ENCODE peak calls at places on chromosomes 12 and 14, in five cellular contexts. One of them, this sample, is unnamed.

GRCh38 chr14:70193396-70193795 is 4.6 kb upstream of the SLC8A3 start:
- DNase-seq in sigmoid colon: no peak
- DNase-seq in ovary: no peak
- DNase-seq in A549: no peak
- DNase-seq in transverse colon: no peak
- DNase-seq in this sample: no peak

GRCh38 chr14:101119830-101120571 is 216.5 kb upstream of the RTL1 start:
- DNase-seq in A549: no peak
- DNase-seq in transverse colon: no peak
- DNase-seq in ovary: peak
- DNase-seq in sigmoid colon: peak
- DNase-seq in this sample: peak

GRCh38 chr12:101876861-101877815 is at the start of gene DRAM1:
- DNase-seq in A549: peak
- DNase-seq in transverse colon: peak
- DNase-seq in ovary: peak
- DNase-seq in sigmoid colon: peak
- DNase-seq in this sample: peak

GRCh38 chr12:67774983-67775587 is 126.5 kb downstream of the DYRK2 start:
- DNase-seq in transverse colon: no peak
- DNase-seq in sigmoid colon: no peak
- DNase-seq in A549: no peak
- DNase-seq in ovary: no peak
- DNase-seq in this sample: no peak

GRCh38 chr14:77105118-77105517 is 7.1 kb downstream of the CIPC start:
- DNase-seq in A549: no peak
- DNase-seq in transverse colon: no peak
- DNase-seq in ovary: no peak
- DNase-seq in sigmoid colon: no peak
- DNase-seq in this sample: no peak

GRCh38 chr12:121751716-121752351 is 39.3 kb downstream of the TMEM120B start:
- DNase-seq in A549: no peak
- DNase-seq in ovary: no peak
- DNase-seq in sigmoid colon: no peak
- DNase-seq in transverse colon: no peak
- DNase-seq in this sample: no peak

GRCh38 chr14:90193925-90194324 is 62.4 kb upstream of the PSMC1 start:
- DNase-seq in A549: peak
- DNase-seq in transverse colon: no peak
- DNase-seq in ovary: no peak
- DNase-seq in sigmoid colon: no peak
- DNase-seq in this sample: no peak

GRCh38 chr12:113096675-113097461 is 38.7 kb downstream of the RASAL1 start:
- DNase-seq in sigmoid colon: no peak
- DNase-seq in A549: no peak
- DNase-seq in ovary: no peak
- DNase-seq in transverse colon: no peak
- DNase-seq in this sample: no peak

GRCh38 chr14:77043177-77043983 is 14.9 kb upstream of the IRF2BPL start:
- DNase-seq in A549: peak
- DNase-seq in sigmoid colon: peak
- DNase-seq in ovary: peak
- DNase-seq in transverse colon: no peak
- DNase-seq in this sample: no peak

GRCh38 chr14:48398675-48399282 is 723.4 kb upstream of the MDGA2 start:
- DNase-seq in sigmoid colon: no peak
- DNase-seq in ovary: no peak
- DNase-seq in A549: peak
- DNase-seq in transverse colon: no peak
- DNase-seq in this sample: no peak

GRCh38 chr12:81778719-81779118 is 19.6 kb upstream of the PPFIA2 start:
- DNase-seq in A549: no peak
- DNase-seq in transverse colon: no peak
- DNase-seq in ovary: no peak
- DNase-seq in sigmoid colon: no peak
- DNase-seq in this sample: no peak

GRCh38 chr14:50668008-50668851 is at the start of gene SAV1:
- DNase-seq in ovary: peak
- DNase-seq in transverse colon: peak
- DNase-seq in A549: peak
- DNase-seq in sigmoid colon: peak
- DNase-seq in this sample: peak

GRCh38 chr14:89078021-89078676 is 253.7 kb downstream of the TTC8 start:
- DNase-seq in A549: no peak
- DNase-seq in ovary: peak
- DNase-seq in transverse colon: no peak
- DNase-seq in sigmoid colon: no peak
- DNase-seq in this sample: no peak

GRCh38 chr12:69642531-69642930 is 31.8 kb upstream of the LRRC10 start:
- DNase-seq in sigmoid colon: no peak
- DNase-seq in A549: no peak
- DNase-seq in transverse colon: no peak
- DNase-seq in ovary: no peak
- DNase-seq in this sample: no peak

GRCh38 chr12:109544955-109545531 is 28.3 kb downstream of the MMAB start:
- DNase-seq in sigmoid colon: no peak
- DNase-seq in A549: no peak
- DNase-seq in transverse colon: no peak
- DNase-seq in ovary: no peak
- DNase-seq in this sample: no peak

GRCh38 chr14:58428011-58428807 is 690 bp downstream of the KIAA0586 start:
- DNase-seq in transverse colon: peak
- DNase-seq in ovary: no peak
- DNase-seq in A549: peak
- DNase-seq in sigmoid colon: no peak
- DNase-seq in this sample: peak

GRCh38 chr12:84599539-84599938 is 313.1 kb downstream of the SLC6A15 start:
- DNase-seq in transverse colon: no peak
- DNase-seq in A549: no peak
- DNase-seq in sigmoid colon: no peak
- DNase-seq in ovary: no peak
- DNase-seq in this sample: no peak

GRCh38 chr14:32254952-32255679 is 52.0 kb upstream of the RNU6-8 start:
- DNase-seq in sigmoid colon: peak
- DNase-seq in transverse colon: peak
- DNase-seq in A549: peak
- DNase-seq in ovary: peak
- DNase-seq in this sample: peak

GRCh38 chr12:63668028-63668799 is at the start of gene DPY19L2:
- DNase-seq in sigmoid colon: peak
- DNase-seq in transverse colon: peak
- DNase-seq in ovary: peak
- DNase-seq in A549: peak
- DNase-seq in this sample: peak

DNA sequence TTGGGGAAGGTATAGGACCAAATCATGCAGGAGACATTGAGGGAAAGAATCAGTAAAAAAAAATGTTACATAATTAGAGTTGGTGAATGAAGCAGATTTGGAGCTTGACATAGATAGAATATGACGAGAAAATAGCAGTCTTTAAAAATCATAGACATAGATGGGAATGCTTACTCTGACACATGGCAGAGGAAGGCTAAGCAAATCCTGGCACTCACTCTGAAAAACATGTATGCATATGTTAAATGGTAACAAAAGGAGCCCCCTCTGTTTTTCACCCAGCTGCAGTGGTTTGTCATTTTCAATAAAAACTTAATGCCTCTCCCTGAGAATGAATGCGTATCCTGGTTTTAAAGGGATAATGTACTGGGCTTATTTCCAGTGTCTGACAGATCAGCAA is 561.2 kb upstream of the SEL1L start:
- DNase-seq in ovary: no peak
- DNase-seq in sigmoid colon: no peak
- DNase-seq in transverse colon: no peak
- DNase-seq in A549: no peak
- DNase-seq in this sample: no peak
- TF ChIP-seq EP300 in ovary: no peak
- TF ChIP-seq EP300 in sigmoid colon: no peak
- TF ChIP-seq EP300 in transverse colon: no peak
- TF ChIP-seq EP300 in A549: no peak
- TF ChIP-seq EP300 in this sample: no peak

GRCh38 chr12:122965356-122965755 is 907 bp downstream of the ABCB9 start:
- DNase-seq in A549: no peak
- DNase-seq in sigmoid colon: no peak
- DNase-seq in ovary: no peak
- DNase-seq in transverse colon: no peak
- DNase-seq in this sample: no peak

GRCh38 chr12:122964439-122965257 is 1.6 kb downstream of the ABCB9 start:
- DNase-seq in transverse colon: no peak
- DNase-seq in A549: no peak
- DNase-seq in ovary: no peak
- DNase-seq in sigmoid colon: no peak
- DNase-seq in this sample: no peak

GRCh38 chr12:122961551-122962329 is 4.5 kb downstream of the ABCB9 start:
- DNase-seq in ovary: no peak
- DNase-seq in transverse colon: peak
- DNase-seq in sigmoid colon: no peak
- DNase-seq in A549: no peak
- DNase-seq in this sample: no peak

GRCh38 chr12:122965851-122966742 is at the start of gene ABCB9:
- DNase-seq in transverse colon: peak
- DNase-seq in ovary: peak
- DNase-seq in A549: peak
- DNase-seq in sigmoid colon: peak
- DNase-seq in this sample: peak

DNA sequence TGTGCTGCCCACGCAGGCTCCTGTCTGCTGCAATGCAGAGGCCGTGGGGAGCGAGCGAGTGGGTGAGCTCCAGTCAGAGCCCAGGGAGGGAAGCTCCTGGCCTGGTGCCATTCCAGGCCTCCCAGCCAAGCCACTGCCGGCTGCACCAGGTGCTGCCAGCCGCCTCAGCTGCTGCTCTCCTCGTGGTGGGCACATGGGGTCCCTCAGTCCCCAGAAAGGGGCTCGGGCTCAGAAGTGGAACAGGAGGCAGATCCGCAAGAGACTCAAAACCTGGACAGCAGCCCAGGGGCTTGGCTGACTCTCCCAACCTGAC is 2.4 kb downstream of the ABCB9 start:
- DNase-seq in ovary: peak
- DNase-seq in transverse colon: no peak
- DNase-seq in sigmoid colon: no peak
- DNase-seq in A549: no peak
- DNase-seq in this sample: no peak
- TF ChIP-seq CTCF in ovary: no peak
- TF ChIP-seq CTCF in transverse colon: no peak
- TF ChIP-seq CTCF in sigmoid colon: no peak
- TF ChIP-seq CTCF in A549: no peak
- TF ChIP-seq CTCF in this sample: no peak

DNA sequence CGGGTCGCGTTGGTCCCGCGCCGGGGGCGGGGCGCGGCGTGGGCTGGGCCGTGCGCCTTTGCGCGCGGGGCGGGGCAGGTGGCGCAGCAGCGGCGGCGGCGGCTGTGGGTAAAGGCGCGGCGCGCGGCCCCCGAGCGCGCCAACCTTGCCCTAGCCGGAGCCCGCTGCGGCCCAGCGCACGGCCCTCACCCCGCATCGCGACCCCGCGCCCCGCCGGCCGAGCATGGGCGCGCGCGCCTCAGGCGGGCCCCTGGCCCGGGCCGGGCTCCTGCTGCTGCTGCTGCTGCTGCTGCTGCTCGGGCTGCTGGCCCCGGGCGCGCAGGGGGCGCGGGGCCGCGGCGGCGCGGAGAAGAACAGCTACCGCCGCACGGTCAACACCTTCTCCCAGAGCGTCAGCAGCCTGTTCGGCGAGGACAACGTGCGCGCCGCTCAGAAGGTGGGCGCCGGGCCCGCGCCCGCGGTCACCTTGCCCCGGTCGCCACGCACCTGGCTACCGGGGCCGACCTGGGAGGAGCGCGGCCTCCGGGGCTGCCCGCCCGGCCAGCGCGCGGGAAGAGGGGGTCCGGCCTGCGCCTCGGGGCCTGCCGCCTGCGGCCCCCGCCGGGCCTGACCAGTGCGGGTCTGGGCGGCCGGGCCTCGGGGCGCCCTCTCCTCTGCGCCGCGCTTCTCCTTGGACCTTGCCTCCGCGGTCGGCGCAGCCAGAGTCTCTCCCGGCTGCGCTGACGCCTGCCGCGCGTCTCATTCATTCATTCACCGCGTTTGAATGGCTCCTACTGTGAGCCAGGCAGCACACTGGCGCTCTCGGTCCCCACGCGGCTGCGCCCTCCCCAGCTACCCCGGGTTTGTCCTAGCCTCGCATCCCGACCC is at the start of gene BRI3BP:
- DNase-seq in ovary: peak
- DNase-seq in transverse colon: peak
- DNase-seq in sigmoid colon: no peak
- DNase-seq in A549: peak
- DNase-seq in this sample: peak
- TF ChIP-seq POLR2A in ovary: no peak
- TF ChIP-seq POLR2A in transverse colon: no peak
- TF ChIP-seq POLR2A in sigmoid colon: no peak
- TF ChIP-seq POLR2A in A549: peak
- TF ChIP-seq POLR2A in this sample: peak

GRCh38 chr12:92400006-92400405 is 254.4 kb upstream of the BTG1 start:
- DNase-seq in ovary: no peak
- DNase-seq in sigmoid colon: no peak
- DNase-seq in A549: no peak
- DNase-seq in transverse colon: peak
- DNase-seq in this sample: no peak

GRCh38 chr12:92396647-92397258 is 251.1 kb upstream of the BTG1 start:
- DNase-seq in ovary: no peak
- DNase-seq in transverse colon: no peak
- DNase-seq in A549: peak
- DNase-seq in sigmoid colon: no peak
- DNase-seq in this sample: no peak

GRCh38 chr12:92395322-92395721 is 249.7 kb upstream of the BTG1 start:
- DNase-seq in sigmoid colon: no peak
- DNase-seq in transverse colon: no peak
- DNase-seq in ovary: no peak
- DNase-seq in A549: no peak
- DNase-seq in this sample: no peak

GRCh38 chr12:92402415-92402814 is 256.8 kb upstream of the BTG1 start:
- DNase-seq in A549: no peak
- DNase-seq in sigmoid colon: no peak
- DNase-seq in transverse colon: no peak
- DNase-seq in ovary: no peak
- DNase-seq in this sample: no peak

DNA sequence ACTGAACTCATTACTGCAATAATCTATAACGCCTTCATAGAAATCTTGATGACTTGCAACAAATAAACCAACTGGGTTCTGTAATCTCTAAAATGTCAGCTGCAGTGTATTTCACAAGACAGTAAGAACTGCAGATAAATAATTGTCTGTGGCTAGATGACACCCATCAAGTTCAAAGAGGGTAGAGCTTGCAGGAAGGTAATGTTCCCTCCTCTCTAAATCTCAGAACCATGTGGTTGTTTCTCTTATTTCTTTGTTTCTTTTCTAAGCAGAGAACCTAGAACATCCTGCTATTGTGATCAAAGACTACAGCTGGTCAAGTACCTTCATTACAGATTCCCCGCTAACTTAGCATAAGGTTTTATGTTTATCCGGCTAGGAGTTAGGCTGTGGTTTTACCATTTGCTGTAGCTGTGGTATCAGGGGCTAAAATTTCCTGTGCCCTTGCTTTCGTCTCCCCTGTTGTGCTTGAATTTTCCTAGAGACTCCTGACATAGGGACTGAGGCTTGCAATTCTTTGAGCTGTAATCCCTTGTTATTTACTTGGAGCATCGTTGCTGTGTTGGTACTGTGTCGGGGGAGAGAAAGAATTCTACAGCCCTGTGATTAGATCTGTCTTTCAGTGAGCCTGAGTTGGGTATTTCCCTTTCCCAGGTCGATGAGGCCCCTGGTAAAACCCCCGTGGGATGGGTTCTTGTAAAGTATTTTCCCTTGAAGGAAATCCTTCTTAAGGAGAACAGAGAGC is 253.1 kb upstream of the BTG1 start:
- DNase-seq in sigmoid colon: no peak
- DNase-seq in transverse colon: no peak
- DNase-seq in A549: no peak
- DNase-seq in ovary: no peak
- DNase-seq in this sample: no peak
- TF ChIP-seq EP300 in sigmoid colon: no peak
- TF ChIP-seq EP300 in transverse colon: no peak
- TF ChIP-seq EP300 in A549: no peak
- TF ChIP-seq EP300 in ovary: no peak
- TF ChIP-seq EP300 in this sample: no peak